ENCODE peak calls at places on chromosomes 5 and 9, in four cellular contexts. C is K562, N is SK-N-SH, H is GM12878. U is an unnamed sample. For H3K79me2, the result is how much of the 10 kb centered on the place peaks cover.

GRCh38 chr5:77947051-77947428 is 170.9 kb upstream of the TBCA start:
- DNase-seq in C (no peak), H (no peak), N (no peak), U (no peak)

GRCh38 chr9:94554439-94555331 is at the start of gene PCAT7:
- DNase-seq in H (peak), C (peak), N (peak), U (peak)

GRCh38 chr9:134064711-134065110 is 3.1 kb downstream of the BRD3 start:
- DNase-seq in H (no peak), C (no peak), N (no peak), U (no peak)

GRCh38 chr9:16815042-16815441 is 55.4 kb downstream of the BNC2 start:
- DNase-seq in H (no peak), N (no peak), C (no peak), U (no peak)

GRCh38 chr5:78586251-78586650 is 62.3 kb downstream of the LHFPL2 start:
- DNase-seq in H (no peak), N (no peak), C (no peak), U (no peak)

GRCh38 chr5:96320797-96321196 is 112.3 kb downstream of the PCSK1 start:
- DNase-seq in N (no peak), C (no peak), H (no peak), U (no peak)

GRCh38 chr5:53895091-53895683 is 334.7 kb downstream of the NDUFS4 start:
- DNase-seq in C (no peak), H (no peak), N (no peak), U (no peak)

GRCh38 chr5:38468978-38469706 is 87.3 kb downstream of the LIFR start:
- DNase-seq in N (no peak), H (no peak), C (no peak), U (no peak)

GRCh38 chr5:7208911-7209310 is 187.0 kb upstream of the ADCY2 start:
- DNase-seq in N (no peak), H (no peak), C (no peak), U (no peak)

GRCh38 chr9:122218885-122219855 is 9.6 kb downstream of the LHX6 start:
- DNase-seq in C (no peak), H (no peak), N (peak), U (no peak)

GRCh38 chr9:124251605-124252366 is 6.0 kb upstream of the NEK6 start:
- DNase-seq in C (no peak), N (no peak), H (no peak), U (no peak)

GRCh38 chr9:111559000-111559610 is 34.1 kb downstream of the ZNF483 start:
- DNase-seq in C (no peak), H (no peak), N (no peak), U (no peak)

GRCh38 chr9:82961504-82962125 is 101.3 kb downstream of the RASEF start:
- DNase-seq in C (peak), N (peak), H (peak), U (peak)

GRCh38 chr9:123216387-123216786 is 52.0 kb downstream of the STRBP start:
- DNase-seq in H (no peak), C (no peak), N (no peak), U (no peak)

GRCh38 chr5:127564002-127564769 is 46.7 kb downstream of the PRRC1 start:
- DNase-seq in H (no peak), C (peak), N (peak), U (peak)

GRCh38 chr9:37787059-37787458 is 2.2 kb upstream of the EXOSC3 start:
- DNase-seq in H (no peak), C (no peak), N (no peak), U (no peak)

GRCh38 chr5:143435207-143435657 is 31.7 kb upstream of the NR3C1 start:
- DNase-seq in H (peak), N (no peak), C (no peak), U (no peak)

GRCh38 chr9:129567842-129568559 is 52.9 kb downstream of the C9orf50 start:
- DNase-seq in N (no peak), C (peak), H (no peak), U (peak)

GRCh38 chr5:38601133-38601842 is 44.8 kb upstream of the LIFR start:
- DNase-seq in H (no peak), N (no peak), C (no peak), U (no peak)

GRCh38 chr5:37774912-37775483 is 64.8 kb downstream of the GDNF start:
- DNase-seq in C (peak), N (no peak), H (peak), U (peak)

GRCh38 chr5:96567188-96567587 is 95.0 kb upstream of the CAST start:
- DNase-seq in H (no peak), N (no peak), C (no peak), U (no peak)

GRCh38 chr5:116037236-116037822 is 5.1 kb downstream of the ARL14EPL start:
- DNase-seq in C (no peak), H (no peak), N (no peak), U (no peak)

GRCh38 chr9:130954317-130954716 is 15.3 kb upstream of the FIBCD1 start:
- DNase-seq in C (no peak), N (no peak), H (no peak), U (no peak)

GRCh38 chr5:176773408-176774035 is 36.8 kb upstream of the UNC5A start:
- DNase-seq in N (no peak), C (no peak), H (no peak), U (no peak)

GRCh38 chr5:133942589-133943474 is 25.6 kb downstream of the C5orf15 start:
- DNase-seq in C (no peak), N (no peak), H (no peak), U (no peak)

GRCh38 chr5:75727931-75728330 is 10.7 kb upstream of the POC5 start:
- DNase-seq in H (no peak), C (no peak), N (no peak), U (no peak)

GRCh38 chr9:131500377-131500776 is 2.3 kb upstream of the POMT1 start:
- DNase-seq in C (no peak), N (no peak), H (no peak), U (no peak)

GRCh38 chr5:68544091-68544655 is 328.6 kb downstream of the PIK3R1 start:
- DNase-seq in N (no peak), H (no peak), C (no peak), U (no peak)

GRCh38 chr5:68547049-68547448 is 331.5 kb downstream of the PIK3R1 start:
- DNase-seq in C (no peak), H (no peak), N (no peak), U (no peak)

GRCh38 chr5:68545636-68546325 is 330.2 kb downstream of the PIK3R1 start:
- DNase-seq in N (no peak), H (no peak), C (no peak), U (no peak)

GRCh38 chr5:68543212-68543611 is 327.7 kb downstream of the PIK3R1 start:
- DNase-seq in N (no peak), H (no peak), C (no peak), U (no peak)

DNA sequence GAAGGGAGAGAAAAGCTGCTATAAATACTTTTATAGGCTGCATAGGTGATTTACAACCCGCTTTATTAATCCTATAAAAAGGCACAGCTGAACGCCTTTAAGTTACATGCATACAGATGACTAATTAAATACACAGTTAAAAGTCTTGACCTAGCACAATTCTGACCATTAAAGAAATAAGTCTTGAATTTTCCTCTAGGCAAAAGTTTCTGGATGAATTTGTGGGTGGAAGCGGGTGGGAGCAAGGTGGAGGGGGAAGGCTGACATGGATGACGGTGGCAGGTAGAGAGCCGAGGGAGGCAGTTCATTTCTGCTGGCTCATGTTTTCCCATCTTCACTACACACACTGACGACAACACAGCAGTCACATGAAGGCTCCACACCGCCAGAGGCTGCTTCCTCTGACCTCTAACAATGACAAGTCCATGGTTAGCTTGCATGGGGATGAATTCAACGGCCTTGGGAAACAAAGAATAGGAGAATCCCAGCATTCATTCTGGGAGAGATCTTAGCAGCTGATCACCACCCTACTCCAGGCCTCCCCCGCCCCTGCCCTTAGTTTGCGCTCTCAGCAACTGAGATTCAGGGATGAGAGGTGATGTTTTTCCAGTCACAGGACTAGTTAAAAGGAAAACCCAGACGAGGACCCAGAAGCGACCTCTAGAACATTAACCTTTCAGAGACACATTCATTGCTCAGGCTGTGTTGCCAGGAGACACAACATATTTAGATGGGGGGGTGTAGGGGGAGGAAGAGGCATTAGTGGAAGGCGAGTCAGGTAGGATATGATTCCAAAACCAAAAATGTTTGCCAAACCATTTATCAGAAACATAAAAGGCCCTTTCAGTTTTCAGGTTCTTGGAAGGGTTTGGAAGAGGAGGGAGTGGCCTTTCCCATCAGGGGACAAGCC is 329.4 kb downstream of the PIK3R1 start:
- DNase-seq in C (no peak), N (no peak), H (no peak), U (no peak)
- TF ChIP-seq EP300 in C (no peak), N (no peak), H (no peak), U (no peak)

GRCh38 chr9:76607730-76608475 is 148.9 kb downstream of the GCNT1 start:
- DNase-seq in N (no peak), H (no peak), C (no peak), U (no peak)

GRCh38 chr9:76613150-76613781 is 151.0 kb upstream of the PCA3 start:
- DNase-seq in C (no peak), H (no peak), N (no peak), U (no peak)

GRCh38 chr9:76609285-76610008 is 150.5 kb downstream of the GCNT1 start:
- DNase-seq in C (no peak), N (no peak), H (no peak), U (no peak)

GRCh38 chr9:76608562-76609254 is 149.7 kb downstream of the GCNT1 start:
- DNase-seq in N (no peak), C (no peak), H (no peak), U (no peak)

DNA sequence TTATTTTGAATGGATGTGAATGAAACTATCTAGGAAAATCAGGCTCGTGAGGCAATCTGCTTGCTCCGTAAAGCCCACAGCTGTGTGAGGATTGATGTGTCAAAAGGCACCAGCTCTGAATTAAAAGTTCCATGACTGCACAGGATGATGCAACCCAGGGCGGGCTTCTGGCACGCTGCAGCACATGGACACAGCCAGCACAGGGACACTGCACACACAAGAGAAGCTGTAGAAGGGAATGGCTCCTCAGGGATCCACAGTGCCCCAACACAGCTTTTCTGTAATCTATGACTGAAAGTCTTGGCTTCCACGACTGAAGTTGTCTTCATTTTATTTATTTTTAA is 151.0 kb downstream of the GCNT1 start:
- DNase-seq in H (no peak), C (no peak), N (no peak), U (no peak)
- TF ChIP-seq NFIC in H (no peak), C (no peak), N (no peak), U (no peak)

GRCh38 chr5:160108124-160108523 is 11.1 kb downstream of the PWWP2A start:
- DNase-seq in H (no peak), N (no peak), C (no peak), U (no peak)

DNA sequence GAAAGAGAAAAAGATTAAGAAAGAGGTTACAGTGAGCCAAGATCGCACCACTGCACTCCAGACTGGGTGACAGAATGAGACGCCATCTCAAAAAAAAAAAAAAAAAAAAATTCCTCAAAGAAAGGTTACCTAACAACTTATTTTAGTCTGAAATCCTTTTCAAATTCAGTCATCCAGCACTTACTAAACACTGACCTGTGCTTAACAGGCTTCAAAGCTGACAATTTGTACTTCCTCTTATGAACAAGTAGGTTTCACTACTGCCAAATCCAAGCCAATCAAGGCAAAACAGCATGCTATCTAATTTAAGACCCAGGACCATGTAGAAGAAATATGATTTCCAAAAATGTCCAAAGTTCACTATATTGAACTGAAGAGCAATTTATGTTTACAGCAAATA is 13.6 kb downstream of the PWWP2A start:
- DNase-seq in C (no peak), N (no peak), H (peak), U (no peak)
- H3K79me2 ChIP-seq in C (under half), N (half or more), H (under half), U (under half)

GRCh38 chr9:114080195-114080772 is 2.2 kb upstream of the AMBP start:
- DNase-seq in H (no peak), C (no peak), N (no peak), U (no peak)

GRCh38 chr9:114081441-114082016 is 3.4 kb upstream of the AMBP start:
- DNase-seq in H (no peak), C (no peak), N (no peak), U (peak)

GRCh38 chr9:114078781-114079156 is 669 bp upstream of the AMBP start:
- DNase-seq in H (no peak), N (no peak), C (no peak), U (no peak)

GRCh38 chr9:114082017-114082735 is 4.1 kb upstream of the AMBP start:
- DNase-seq in N (peak), C (peak), H (peak), U (peak)

GRCh38 chr9:114080773-114081440 is 2.8 kb upstream of the AMBP start:
- DNase-seq in N (no peak), H (no peak), C (no peak), U (peak)
- TF ChIP-seq EP300 in N (no peak), H (no peak), C (no peak), U (peak)

GRCh38 chr5:145101246-145101645 is 733.9 kb downstream of the PRELID2 start:
- DNase-seq in H (no peak), C (no peak), N (no peak), U (peak)
- TF ChIP-seq NFIC in H (no peak), C (no peak), N (no peak), U (no peak)

GRCh38 chr9:136225748-136226679 is 19.6 kb downstream of the QSOX2 start:
- DNase-seq in H (peak), N (peak), C (peak), U (peak)
- H3K79me2 ChIP-seq in H (under half), N (under half), C (under half), U (under half)

GRCh38 chr5:165504716-165505115 is 1999.3 kb downstream of the MAT2B start:
- DNase-seq in N (no peak), H (no peak), C (no peak), U (no peak)

GRCh38 chr5:165508861-165509260 is 2003.4 kb downstream of the MAT2B start:
- DNase-seq in N (no peak), C (no peak), H (no peak), U (no peak)

GRCh38 chr5:165508286-165508685 is 2002.9 kb downstream of the MAT2B start:
- DNase-seq in N (no peak), H (no peak), C (no peak), U (no peak)

GRCh38 chr5:165497707-165498106 is 1992.3 kb downstream of the MAT2B start:
- DNase-seq in H (no peak), N (peak), C (peak), U (no peak)

DNA sequence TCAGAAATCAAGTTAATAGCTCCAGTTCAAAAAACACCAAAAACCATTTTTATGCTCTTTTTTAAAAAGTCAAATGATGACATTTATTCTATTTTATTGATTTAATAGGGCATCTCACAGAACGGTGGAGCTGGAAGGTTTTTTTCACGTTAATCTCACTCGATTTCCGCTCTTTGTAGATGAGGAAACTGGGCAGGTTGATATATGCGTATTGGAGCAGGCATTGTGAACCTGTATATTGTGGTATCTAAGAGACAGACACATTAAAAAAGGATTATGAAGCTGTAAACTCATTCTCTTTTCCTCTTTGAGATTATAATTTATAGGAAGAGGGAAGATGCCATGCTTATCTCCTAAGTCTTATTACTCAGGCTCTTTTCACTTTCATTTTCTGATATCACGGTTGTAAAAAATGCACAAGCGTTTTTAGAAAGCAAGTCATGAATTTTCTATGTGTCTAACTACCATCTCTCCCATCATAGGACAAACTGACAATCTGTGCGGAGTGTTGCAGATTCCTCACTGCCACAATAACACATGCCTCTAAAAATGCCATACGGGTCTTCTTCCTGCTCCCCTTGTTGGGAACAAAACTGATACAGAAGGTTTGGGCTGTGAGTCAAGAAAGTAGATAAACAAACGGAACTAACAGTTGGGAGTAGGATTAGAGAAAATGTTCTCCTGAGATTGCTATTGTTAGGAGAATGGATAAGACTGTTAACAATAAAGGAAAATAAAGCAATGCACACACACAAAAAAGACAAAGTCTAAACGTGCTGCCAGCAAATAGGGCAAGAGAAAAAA is 1997.7 kb downstream of the MAT2B start:
- DNase-seq in C (no peak), N (no peak), H (no peak), U (no peak)
- TF ChIP-seq EP300 in C (no peak), N (no peak), H (no peak), U (no peak)

U was measured in HepG2.